ENCODE peak calls at places on chromosomes 1 and 21, in seven cellular contexts. One of them, this sample, is unnamed.

GRCh38 chr1:212235848-212236247 is 49.4 kb upstream of the PPP2R5A start:
- DNase-seq in GM13977: no peak
- DNase-seq in sigmoid colon: no peak
- DNase-seq in left lung: no peak
- DNase-seq in lower lobe of right lung: no peak
- DNase-seq in choroid plexus epithelial cell: no peak
- DNase-seq in HFFc6: no peak
- DNase-seq in this sample: no peak

GRCh38 chr1:175818929-175819328 is 75.5 kb upstream of the TNR start:
- DNase-seq in GM13977: no peak
- DNase-seq in sigmoid colon: no peak
- DNase-seq in left lung: no peak
- DNase-seq in lower lobe of right lung: no peak
- DNase-seq in choroid plexus epithelial cell: no peak
- DNase-seq in HFFc6: no peak
- DNase-seq in this sample: no peak

GRCh38 chr1:201582261-201582951 is 43.5 kb downstream of the NAV1 start:
- DNase-seq in GM13977: no peak
- DNase-seq in sigmoid colon: peak; percentile 80
- DNase-seq in left lung: no peak
- DNase-seq in lower lobe of right lung: peak; percentile 37
- DNase-seq in choroid plexus epithelial cell: peak; percentile 77
- DNase-seq in HFFc6: peak; percentile 69
- DNase-seq in this sample: no peak

GRCh38 chr1:201468844-201469644 is at the start of gene PHLDA3:
- DNase-seq in GM13977: peak; percentile 90
- DNase-seq in sigmoid colon: peak; percentile 98
- DNase-seq in left lung: peak; percentile 92
- DNase-seq in lower lobe of right lung: peak; percentile 91
- DNase-seq in choroid plexus epithelial cell: peak; percentile 95
- DNase-seq in HFFc6: peak; percentile 71
- DNase-seq in this sample: no peak

GRCh38 chr1:158398818-158399502 is at the start of gene OR10T2:
- DNase-seq in GM13977: no peak
- DNase-seq in sigmoid colon: no peak
- DNase-seq in left lung: no peak
- DNase-seq in lower lobe of right lung: no peak
- DNase-seq in choroid plexus epithelial cell: no peak
- DNase-seq in HFFc6: no peak
- DNase-seq in this sample: no peak

GRCh38 chr1:203448521-203449061 is 27.0 kb upstream of the PRELP start:
- DNase-seq in GM13977: no peak
- DNase-seq in sigmoid colon: peak; percentile 85
- DNase-seq in left lung: no peak
- DNase-seq in lower lobe of right lung: no peak
- DNase-seq in choroid plexus epithelial cell: peak; percentile 59
- DNase-seq in HFFc6: no peak
- DNase-seq in this sample: no peak

GRCh38 chr1:248884632-248885295 is 21.3 kb upstream of the PGBD2 start:
- DNase-seq in GM13977: no peak
- DNase-seq in sigmoid colon: no peak
- DNase-seq in left lung: no peak
- DNase-seq in lower lobe of right lung: no peak
- DNase-seq in choroid plexus epithelial cell: no peak
- DNase-seq in HFFc6: no peak
- DNase-seq in this sample: no peak

GRCh38 chr1:222600274-222600673 is 10.5 kb upstream of the TAF1A start:
- DNase-seq in GM13977: no peak
- DNase-seq in sigmoid colon: no peak
- DNase-seq in left lung: no peak
- DNase-seq in lower lobe of right lung: no peak
- DNase-seq in choroid plexus epithelial cell: no peak
- DNase-seq in HFFc6: no peak
- DNase-seq in this sample: no peak

GRCh38 chr1:52571783-52572182 is 18.9 kb upstream of the TUT4 start:
- DNase-seq in GM13977: no peak
- DNase-seq in sigmoid colon: no peak
- DNase-seq in left lung: no peak
- DNase-seq in lower lobe of right lung: no peak
- DNase-seq in choroid plexus epithelial cell: peak; percentile 34
- DNase-seq in HFFc6: no peak
- DNase-seq in this sample: no peak

GRCh38 chr1:147773215-147773715 is 12.9 kb upstream of the GJA5 start:
- DNase-seq in GM13977: no peak
- DNase-seq in sigmoid colon: no peak
- DNase-seq in left lung: no peak
- DNase-seq in lower lobe of right lung: no peak
- DNase-seq in choroid plexus epithelial cell: no peak
- DNase-seq in HFFc6: no peak
- DNase-seq in this sample: no peak

GRCh38 chr1:170424346-170424745 is 107.6 kb upstream of the GORAB start:
- DNase-seq in GM13977: no peak
- DNase-seq in sigmoid colon: no peak
- DNase-seq in left lung: no peak
- DNase-seq in lower lobe of right lung: no peak
- DNase-seq in choroid plexus epithelial cell: no peak
- DNase-seq in HFFc6: peak; percentile 56
- DNase-seq in this sample: no peak

GRCh38 chr1:4468804-4469514 is 185.4 kb upstream of the AJAP1 start:
- DNase-seq in GM13977: no peak
- DNase-seq in sigmoid colon: no peak
- DNase-seq in left lung: peak; percentile 41
- DNase-seq in lower lobe of right lung: no peak
- DNase-seq in choroid plexus epithelial cell: no peak
- DNase-seq in HFFc6: no peak
- DNase-seq in this sample: no peak

GRCh38 chr1:240816472-240816871 is 204.5 kb upstream of the GREM2 start:
- DNase-seq in GM13977: no peak
- DNase-seq in sigmoid colon: no peak
- DNase-seq in left lung: no peak
- DNase-seq in lower lobe of right lung: no peak
- DNase-seq in choroid plexus epithelial cell: no peak
- DNase-seq in HFFc6: no peak
- DNase-seq in this sample: no peak

GRCh38 chr1:89610457-89610991 is 22.4 kb upstream of the LRRC8C start:
- DNase-seq in GM13977: no peak
- DNase-seq in sigmoid colon: no peak
- DNase-seq in left lung: peak; percentile 75
- DNase-seq in lower lobe of right lung: no peak
- DNase-seq in choroid plexus epithelial cell: no peak
- DNase-seq in HFFc6: no peak
- DNase-seq in this sample: peak; percentile 19

GRCh38 chr21:44750675-44751025 is 39.3 kb upstream of the TSPEAR start:
- DNase-seq in GM13977: no peak
- DNase-seq in sigmoid colon: no peak
- DNase-seq in left lung: no peak
- DNase-seq in lower lobe of right lung: no peak
- DNase-seq in choroid plexus epithelial cell: no peak
- DNase-seq in HFFc6: no peak
- DNase-seq in this sample: no peak

GRCh38 chr1:63087966-63088365 is 234.4 kb upstream of the FOXD3 start:
- DNase-seq in GM13977: no peak
- DNase-seq in sigmoid colon: no peak
- DNase-seq in left lung: no peak
- DNase-seq in lower lobe of right lung: no peak
- DNase-seq in choroid plexus epithelial cell: peak; percentile 31
- DNase-seq in HFFc6: no peak
- DNase-seq in this sample: no peak

DNA sequence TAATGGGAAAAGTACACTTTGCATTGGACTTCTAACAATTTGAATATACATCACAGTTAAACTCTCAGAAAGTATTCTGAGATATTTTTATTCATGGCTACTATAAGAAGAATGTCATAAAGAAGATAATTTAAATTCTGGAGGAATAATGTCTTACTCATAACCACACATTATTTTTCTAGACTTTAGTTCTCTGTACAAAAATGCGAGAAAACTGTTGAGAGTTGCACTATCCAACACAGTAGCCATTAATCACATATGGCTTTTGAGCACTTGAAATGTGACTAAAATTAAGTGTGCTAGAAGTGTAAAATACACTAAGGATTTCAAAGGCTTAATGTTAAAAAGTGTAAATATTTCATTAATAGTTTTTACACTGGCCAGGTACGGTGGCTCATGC is 53.8 kb downstream of the CRB1 start:
- DNase-seq in GM13977: no peak
- DNase-seq in sigmoid colon: no peak
- DNase-seq in left lung: no peak
- DNase-seq in lower lobe of right lung: no peak
- DNase-seq in choroid plexus epithelial cell: no peak
- DNase-seq in HFFc6: no peak
- DNase-seq in this sample: no peak
- TF ChIP-seq CTCF in GM13977: no peak
- TF ChIP-seq CTCF in sigmoid colon: no peak
- TF ChIP-seq CTCF in left lung: no peak
- TF ChIP-seq CTCF in lower lobe of right lung: no peak
- TF ChIP-seq CTCF in choroid plexus epithelial cell: no peak
- TF ChIP-seq CTCF in HFFc6: no peak
- TF ChIP-seq CTCF in this sample: no peak

GRCh38 chr1:54545916-54546635 is 2.0 kb upstream of the ACOT11 start:
- DNase-seq in GM13977: peak; percentile 12
- DNase-seq in sigmoid colon: no peak
- DNase-seq in left lung: no peak
- DNase-seq in lower lobe of right lung: no peak
- DNase-seq in choroid plexus epithelial cell: no peak
- DNase-seq in HFFc6: no peak
- DNase-seq in this sample: no peak

GRCh38 chr1:54540891-54541290 is 7.1 kb upstream of the ACOT11 start:
- DNase-seq in GM13977: no peak
- DNase-seq in sigmoid colon: no peak
- DNase-seq in left lung: no peak
- DNase-seq in lower lobe of right lung: no peak
- DNase-seq in choroid plexus epithelial cell: no peak
- DNase-seq in HFFc6: no peak
- DNase-seq in this sample: no peak

GRCh38 chr1:54542962-54543539 is 5.0 kb upstream of the ACOT11 start:
- DNase-seq in GM13977: no peak
- DNase-seq in sigmoid colon: no peak
- DNase-seq in left lung: no peak
- DNase-seq in lower lobe of right lung: no peak
- DNase-seq in choroid plexus epithelial cell: peak; percentile 33
- DNase-seq in HFFc6: peak; percentile 41
- DNase-seq in this sample: no peak

GRCh38 chr1:54543729-54544496 is 4.1 kb upstream of the ACOT11 start:
- DNase-seq in GM13977: no peak
- DNase-seq in sigmoid colon: no peak
- DNase-seq in left lung: no peak
- DNase-seq in lower lobe of right lung: no peak
- DNase-seq in choroid plexus epithelial cell: peak; percentile 78
- DNase-seq in HFFc6: peak; percentile 68
- DNase-seq in this sample: no peak

DNA sequence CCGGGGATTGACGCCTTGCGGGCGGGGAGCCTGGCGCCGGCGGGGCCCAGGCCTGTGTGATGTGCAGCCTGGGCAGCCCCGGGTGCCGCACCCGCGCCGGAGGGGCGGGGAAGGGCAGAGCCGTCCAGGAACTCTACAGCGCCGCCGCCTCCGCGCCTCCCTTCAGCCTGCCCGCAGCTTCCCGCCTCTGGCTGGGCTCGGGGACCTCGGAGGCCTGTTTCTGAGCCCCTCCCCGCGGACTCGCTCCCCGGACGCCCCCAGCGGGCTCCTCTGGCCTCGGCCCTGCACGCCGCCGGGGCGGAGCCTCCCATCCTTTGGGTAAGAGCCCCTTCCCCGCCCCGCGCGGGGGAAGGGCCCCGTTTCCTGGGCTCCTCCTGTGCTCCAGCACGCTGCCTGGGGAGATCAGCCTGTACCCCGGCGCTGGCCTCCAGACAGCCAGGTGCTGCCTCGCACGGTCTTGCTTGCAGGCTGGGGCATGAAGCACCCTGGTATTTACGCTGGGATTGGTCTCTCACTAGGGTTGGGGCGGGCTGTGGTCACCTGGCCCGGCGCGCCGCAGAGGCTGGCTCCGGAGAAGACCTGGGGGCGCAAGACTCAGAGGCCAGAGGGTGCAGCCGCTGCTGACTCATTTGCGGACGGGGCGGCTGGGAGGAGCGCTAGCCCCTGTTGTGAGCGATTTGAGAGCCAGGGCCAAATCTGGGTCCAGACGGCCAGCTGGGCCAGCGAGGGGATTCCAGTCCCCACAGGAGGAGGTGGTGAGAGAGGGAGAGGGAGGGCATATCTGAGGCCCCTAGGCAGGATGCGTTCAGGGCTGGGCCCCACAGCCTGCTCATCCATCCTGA is 5.7 kb upstream of the ACOT11 start:
- DNase-seq in GM13977: peak; percentile 79
- DNase-seq in sigmoid colon: peak; percentile 78
- DNase-seq in left lung: peak; percentile 92
- DNase-seq in lower lobe of right lung: peak; percentile 74
- DNase-seq in choroid plexus epithelial cell: peak; percentile 83
- DNase-seq in HFFc6: peak; percentile 67
- DNase-seq in this sample: peak; percentile 45
- TF ChIP-seq CTCF in GM13977: no peak
- TF ChIP-seq CTCF in sigmoid colon: peak; percentile 21
- TF ChIP-seq CTCF in left lung: no peak
- TF ChIP-seq CTCF in lower lobe of right lung: no peak
- TF ChIP-seq CTCF in choroid plexus epithelial cell: peak; percentile 9
- TF ChIP-seq CTCF in HFFc6: peak; percentile 40
- TF ChIP-seq CTCF in this sample: no peak

GRCh38 chr1:17627239-17628052 is 87.9 kb downstream of the ARHGEF10L start:
- DNase-seq in GM13977: no peak
- DNase-seq in sigmoid colon: no peak
- DNase-seq in left lung: no peak
- DNase-seq in lower lobe of right lung: no peak
- DNase-seq in choroid plexus epithelial cell: no peak
- DNase-seq in HFFc6: no peak
- DNase-seq in this sample: no peak
- TF ChIP-seq CTCF in GM13977: no peak
- TF ChIP-seq CTCF in sigmoid colon: no peak
- TF ChIP-seq CTCF in left lung: no peak
- TF ChIP-seq CTCF in lower lobe of right lung: no peak
- TF ChIP-seq CTCF in choroid plexus epithelial cell: no peak
- TF ChIP-seq CTCF in HFFc6: no peak
- TF ChIP-seq CTCF in this sample: no peak

GRCh38 chr1:153553691-153554608 is 4.9 kb upstream of the S100A3 start:
- DNase-seq in GM13977: no peak
- DNase-seq in sigmoid colon: peak; percentile 40
- DNase-seq in left lung: no peak
- DNase-seq in lower lobe of right lung: no peak
- DNase-seq in choroid plexus epithelial cell: no peak
- DNase-seq in HFFc6: peak; percentile 42
- DNase-seq in this sample: no peak

GRCh38 chr1:153553096-153553495 is 4.0 kb upstream of the S100A3 start:
- DNase-seq in GM13977: no peak
- DNase-seq in sigmoid colon: peak; percentile 60
- DNase-seq in left lung: no peak
- DNase-seq in lower lobe of right lung: peak; percentile 30
- DNase-seq in choroid plexus epithelial cell: no peak
- DNase-seq in HFFc6: no peak
- DNase-seq in this sample: no peak

GRCh38 chr1:153550827-153551512 is 1.9 kb upstream of the S100A3 start:
- DNase-seq in GM13977: no peak
- DNase-seq in sigmoid colon: no peak
- DNase-seq in left lung: no peak
- DNase-seq in lower lobe of right lung: peak; percentile 54
- DNase-seq in choroid plexus epithelial cell: no peak
- DNase-seq in HFFc6: no peak
- DNase-seq in this sample: no peak

GRCh38 chr1:153550398-153550758 is 1.3 kb upstream of the S100A3 start:
- DNase-seq in GM13977: no peak
- DNase-seq in sigmoid colon: no peak
- DNase-seq in left lung: no peak
- DNase-seq in lower lobe of right lung: no peak
- DNase-seq in choroid plexus epithelial cell: no peak
- DNase-seq in HFFc6: no peak
- DNase-seq in this sample: no peak

GRCh38 chr1:153552335-153552734 is 3.3 kb upstream of the S100A3 start:
- DNase-seq in GM13977: no peak
- DNase-seq in sigmoid colon: no peak
- DNase-seq in left lung: no peak
- DNase-seq in lower lobe of right lung: peak; percentile 43
- DNase-seq in choroid plexus epithelial cell: no peak
- DNase-seq in HFFc6: no peak
- DNase-seq in this sample: no peak
- TF ChIP-seq CTCF in GM13977: no peak
- TF ChIP-seq CTCF in sigmoid colon: no peak
- TF ChIP-seq CTCF in left lung: no peak
- TF ChIP-seq CTCF in lower lobe of right lung: no peak
- TF ChIP-seq CTCF in choroid plexus epithelial cell: no peak
- TF ChIP-seq CTCF in HFFc6: peak; percentile 14
- TF ChIP-seq CTCF in this sample: no peak

This sample was measured in natural killer cell.